ENCODE peak calls at places on chromosome 12, in eight cellular contexts. One of them, this sample, is unnamed.

GRCh38 chr12:100716949-100717732 is 77.4 kb upstream of the ANO4 start:
- DNase-seq in fibroblast of lung: peak; percentile 13
- DNase-seq in SK-N-SH: peak; percentile 71
- DNase-seq in adrenal gland: no peak
- DNase-seq in GM23248: peak; percentile 75
- DNase-seq in Peyer's patch: no peak
- DNase-seq in IMR-90: no peak
- DNase-seq in keratinocyte: no peak
- DNase-seq in this sample: no peak

GRCh38 chr12:100382327-100382726 is 25.5 kb downstream of the SLC17A8 start:
- DNase-seq in adrenal gland: no peak
- DNase-seq in GM23248: peak; percentile 25
- DNase-seq in keratinocyte: no peak
- DNase-seq in Peyer's patch: no peak
- DNase-seq in IMR-90: no peak
- DNase-seq in SK-N-SH: no peak
- DNase-seq in fibroblast of lung: no peak
- DNase-seq in this sample: no peak

GRCh38 chr12:90902596-90902995 is 52.4 kb downstream of the CCER1 start:
- DNase-seq in GM23248: no peak
- DNase-seq in keratinocyte: no peak
- DNase-seq in fibroblast of lung: no peak
- DNase-seq in SK-N-SH: no peak
- DNase-seq in adrenal gland: no peak
- DNase-seq in IMR-90: no peak
- DNase-seq in Peyer's patch: no peak
- DNase-seq in this sample: no peak

GRCh38 chr12:128800606-128801005 is 23.2 kb downstream of the SLC15A4 start:
- DNase-seq in GM23248: no peak
- DNase-seq in fibroblast of lung: no peak
- DNase-seq in IMR-90: no peak
- DNase-seq in keratinocyte: no peak
- DNase-seq in Peyer's patch: no peak
- DNase-seq in SK-N-SH: no peak
- DNase-seq in adrenal gland: no peak
- DNase-seq in this sample: no peak

GRCh38 chr12:3380200-3381020 is 110.6 kb upstream of the PRMT8 start:
- DNase-seq in adrenal gland: no peak
- DNase-seq in Peyer's patch: no peak
- DNase-seq in GM23248: peak; percentile 38
- DNase-seq in IMR-90: no peak
- DNase-seq in SK-N-SH: no peak
- DNase-seq in keratinocyte: no peak
- DNase-seq in fibroblast of lung: no peak
- DNase-seq in this sample: no peak

GRCh38 chr12:47343684-47344567 is 264.2 kb upstream of the AMIGO2 start:
- DNase-seq in SK-N-SH: no peak
- DNase-seq in GM23248: peak; percentile 60
- DNase-seq in Peyer's patch: no peak
- DNase-seq in IMR-90: peak; percentile 88
- DNase-seq in keratinocyte: no peak
- DNase-seq in fibroblast of lung: peak; percentile 49
- DNase-seq in adrenal gland: no peak
- DNase-seq in this sample: no peak

GRCh38 chr12:1634590-1635191 is 5.7 kb downstream of the WNT5B start:
- DNase-seq in IMR-90: peak; percentile 69
- DNase-seq in GM23248: peak; percentile 92
- DNase-seq in fibroblast of lung: peak; percentile 76
- DNase-seq in adrenal gland: peak; percentile 75
- DNase-seq in keratinocyte: no peak
- DNase-seq in SK-N-SH: peak; percentile 83
- DNase-seq in Peyer's patch: peak; percentile 87
- DNase-seq in this sample: peak; percentile 40

GRCh38 chr12:70241845-70242244 is 1.4 kb upstream of the CNOT2 start:
- DNase-seq in Peyer's patch: no peak
- DNase-seq in fibroblast of lung: no peak
- DNase-seq in keratinocyte: no peak
- DNase-seq in SK-N-SH: no peak
- DNase-seq in GM23248: no peak
- DNase-seq in IMR-90: no peak
- DNase-seq in adrenal gland: no peak
- DNase-seq in this sample: no peak

GRCh38 chr12:68800294-68800693 is 7.7 kb upstream of the MDM2 start:
- DNase-seq in SK-N-SH: no peak
- DNase-seq in GM23248: no peak
- DNase-seq in keratinocyte: no peak
- DNase-seq in adrenal gland: no peak
- DNase-seq in Peyer's patch: no peak
- DNase-seq in fibroblast of lung: no peak
- DNase-seq in IMR-90: no peak
- DNase-seq in this sample: no peak

GRCh38 chr12:107277850-107278249 is 184.5 kb upstream of the CRY1 start:
- DNase-seq in Peyer's patch: no peak
- DNase-seq in GM23248: peak; percentile 82
- DNase-seq in keratinocyte: no peak
- DNase-seq in IMR-90: peak; percentile 84
- DNase-seq in SK-N-SH: no peak
- DNase-seq in fibroblast of lung: peak; percentile 21
- DNase-seq in adrenal gland: no peak
- DNase-seq in this sample: no peak

GRCh38 chr12:89417246-89417977 is 65.1 kb upstream of the DUSP6 start:
- DNase-seq in keratinocyte: no peak
- DNase-seq in fibroblast of lung: peak; percentile 54
- DNase-seq in GM23248: peak; percentile 75
- DNase-seq in IMR-90: peak; percentile 64
- DNase-seq in adrenal gland: no peak
- DNase-seq in SK-N-SH: no peak
- DNase-seq in Peyer's patch: no peak
- DNase-seq in this sample: no peak

GRCh38 chr12:106255493-106255892 is 7.7 kb upstream of the CKAP4 start:
- DNase-seq in keratinocyte: no peak
- DNase-seq in adrenal gland: no peak
- DNase-seq in GM23248: no peak
- DNase-seq in Peyer's patch: no peak
- DNase-seq in SK-N-SH: no peak
- DNase-seq in IMR-90: no peak
- DNase-seq in fibroblast of lung: no peak
- DNase-seq in this sample: no peak

GRCh38 chr12:132249747-132250478 is 79.5 kb downstream of the GALNT9 start:
- DNase-seq in GM23248: no peak
- DNase-seq in Peyer's patch: no peak
- DNase-seq in adrenal gland: no peak
- DNase-seq in IMR-90: no peak
- DNase-seq in fibroblast of lung: no peak
- DNase-seq in SK-N-SH: no peak
- DNase-seq in keratinocyte: no peak
- DNase-seq in this sample: no peak

GRCh38 chr12:92369643-92370042 is 224.0 kb upstream of the BTG1 start:
- DNase-seq in keratinocyte: peak; percentile 45
- DNase-seq in GM23248: peak; percentile 89
- DNase-seq in IMR-90: no peak
- DNase-seq in Peyer's patch: no peak
- DNase-seq in fibroblast of lung: peak; percentile 18
- DNase-seq in SK-N-SH: peak; percentile 3
- DNase-seq in adrenal gland: no peak
- DNase-seq in this sample: no peak

GRCh38 chr12:79300199-79300568 is 390.6 kb downstream of the PAWR start:
- DNase-seq in GM23248: peak; percentile 16
- DNase-seq in IMR-90: peak; percentile 91
- DNase-seq in Peyer's patch: no peak
- DNase-seq in SK-N-SH: no peak
- DNase-seq in fibroblast of lung: peak; percentile 91
- DNase-seq in adrenal gland: no peak
- DNase-seq in keratinocyte: no peak
- DNase-seq in this sample: no peak

GRCh38 chr12:132520421-132521199 is 30.7 kb downstream of the FBRSL1 start:
- DNase-seq in SK-N-SH: no peak
- DNase-seq in keratinocyte: no peak
- DNase-seq in Peyer's patch: no peak
- DNase-seq in GM23248: no peak
- DNase-seq in fibroblast of lung: no peak
- DNase-seq in IMR-90: no peak
- DNase-seq in adrenal gland: no peak
- DNase-seq in this sample: no peak

GRCh38 chr12:28569698-28570411 is 379.6 kb downstream of the CCDC91 start:
- DNase-seq in Peyer's patch: no peak
- DNase-seq in adrenal gland: no peak
- DNase-seq in SK-N-SH: no peak
- DNase-seq in fibroblast of lung: peak; percentile 78
- DNase-seq in GM23248: peak; percentile 82
- DNase-seq in keratinocyte: no peak
- DNase-seq in IMR-90: peak; percentile 80
- DNase-seq in this sample: no peak

GRCh38 chr12:779745-780734 is 27.7 kb downstream of the WNK1 start:
- DNase-seq in IMR-90: peak; percentile 74
- DNase-seq in Peyer's patch: no peak
- DNase-seq in keratinocyte: no peak
- DNase-seq in adrenal gland: no peak
- DNase-seq in SK-N-SH: no peak
- DNase-seq in fibroblast of lung: peak; percentile 57
- DNase-seq in GM23248: peak; percentile 80
- DNase-seq in this sample: no peak

GRCh38 chr12:55818140-55818728 is 393 bp downstream of the ORMDL2 start:
- DNase-seq in Peyer's patch: no peak
- DNase-seq in fibroblast of lung: no peak
- DNase-seq in adrenal gland: no peak
- DNase-seq in SK-N-SH: peak; percentile 70
- DNase-seq in IMR-90: no peak
- DNase-seq in GM23248: peak; percentile 82
- DNase-seq in keratinocyte: no peak
- DNase-seq in this sample: peak; percentile 68

GRCh38 chr12:94832780-94833760 is 170.4 kb downstream of the NDUFA12 start:
- DNase-seq in IMR-90: peak; percentile 1
- DNase-seq in GM23248: peak; percentile 51
- DNase-seq in fibroblast of lung: peak; percentile 57
- DNase-seq in Peyer's patch: no peak
- DNase-seq in adrenal gland: no peak
- DNase-seq in keratinocyte: no peak
- DNase-seq in SK-N-SH: no peak
- DNase-seq in this sample: no peak

GRCh38 chr12:67069451-67070306 is 199.5 kb upstream of the CAND1 start:
- DNase-seq in keratinocyte: no peak
- DNase-seq in GM23248: peak; percentile 37
- DNase-seq in fibroblast of lung: no peak
- DNase-seq in SK-N-SH: peak; percentile 64
- DNase-seq in Peyer's patch: peak; percentile 55
- DNase-seq in IMR-90: no peak
- DNase-seq in adrenal gland: no peak
- DNase-seq in this sample: peak; percentile 9

DNA sequence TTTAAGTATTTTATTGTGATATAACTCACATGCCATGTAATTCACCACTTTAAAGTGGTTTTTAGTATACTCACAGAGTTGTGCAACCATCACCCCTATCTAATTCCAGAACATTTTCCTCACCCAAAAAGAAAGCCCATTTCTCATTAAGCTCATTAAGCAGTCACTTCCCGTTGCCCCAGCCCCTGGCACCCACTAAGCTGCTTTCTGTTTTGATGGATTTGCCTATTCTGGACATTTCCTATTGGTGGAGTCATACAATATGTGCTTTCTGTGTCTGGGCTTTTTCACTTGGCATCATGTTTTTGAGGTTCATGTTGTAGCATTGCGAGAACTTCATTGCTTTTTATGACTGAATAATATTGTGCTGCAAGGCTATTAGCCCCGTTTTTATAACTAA is 66.0 kb downstream of the ARL6IP4 start:
- DNase-seq in adrenal gland: no peak
- DNase-seq in fibroblast of lung: no peak
- DNase-seq in IMR-90: no peak
- DNase-seq in Peyer's patch: no peak
- DNase-seq in GM23248: no peak
- DNase-seq in SK-N-SH: no peak
- DNase-seq in keratinocyte: no peak
- DNase-seq in this sample: no peak
- H3K4me1 ChIP-seq in adrenal gland: peaks cover 29% of the 10 kb centered on the region
- H3K4me1 ChIP-seq in fibroblast of lung: peaks cover 25% of the 10 kb centered on the region
- H3K4me1 ChIP-seq in IMR-90: peaks cover 40% of the 10 kb centered on the region
- H3K4me1 ChIP-seq in Peyer's patch: no peaks in the 10 kb centered on the region
- H3K4me1 ChIP-seq in GM23248: peaks cover 20% of the 10 kb centered on the region
- H3K4me1 ChIP-seq in SK-N-SH: peaks cover 37% of the 10 kb centered on the region
- H3K4me1 ChIP-seq in keratinocyte: peaks cover 3% of the 10 kb centered on the region
- H3K4me1 ChIP-seq in this sample: peaks cover 16% of the 10 kb centered on the region

DNA sequence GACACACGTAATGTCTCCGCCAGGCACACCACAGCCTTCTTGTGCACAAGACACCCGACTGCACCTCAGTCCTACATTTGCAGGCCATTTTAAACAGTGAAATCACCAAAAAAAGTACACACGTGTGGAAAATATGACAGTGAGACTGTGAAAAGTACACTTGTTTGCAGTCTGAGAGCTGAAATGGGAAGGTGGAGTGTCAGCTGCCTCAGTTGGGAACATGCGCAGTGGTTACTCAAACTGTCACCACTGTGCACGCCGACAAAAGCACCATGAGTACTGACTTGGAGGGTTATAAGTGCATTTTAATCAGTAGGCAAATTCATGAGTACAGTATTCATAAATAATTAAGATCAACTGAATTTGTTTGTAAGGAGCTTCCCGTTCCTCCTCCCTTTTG is 15.8 kb downstream of the VPS33A start:
- DNase-seq in Peyer's patch: no peak
- DNase-seq in keratinocyte: no peak
- DNase-seq in SK-N-SH: no peak
- DNase-seq in IMR-90: no peak
- DNase-seq in adrenal gland: no peak
- DNase-seq in GM23248: no peak
- DNase-seq in fibroblast of lung: no peak
- DNase-seq in this sample: no peak
- H3K4me3 ChIP-seq in Peyer's patch: no peak overlapping the region
- H3K4me3 ChIP-seq in keratinocyte: no peak overlapping the region
- H3K4me3 ChIP-seq in SK-N-SH: no peak overlapping the region
- H3K4me3 ChIP-seq in IMR-90: no peak overlapping the region
- H3K4me3 ChIP-seq in adrenal gland: no peak overlapping the region
- H3K4me3 ChIP-seq in GM23248: no peak overlapping the region
- H3K4me3 ChIP-seq in fibroblast of lung: no peak overlapping the region
- H3K4me3 ChIP-seq in this sample: no peak overlapping the region

GRCh38 chr12:116267948-116268347 is 9.5 kb downstream of the MED13L start:
- DNase-seq in keratinocyte: no peak
- DNase-seq in IMR-90: no peak
- DNase-seq in GM23248: no peak
- DNase-seq in Peyer's patch: no peak
- DNase-seq in fibroblast of lung: no peak
- DNase-seq in adrenal gland: no peak
- DNase-seq in SK-N-SH: no peak
- DNase-seq in this sample: no peak
- H3K4me1 ChIP-seq in keratinocyte: peaks cover 46% of the 10 kb centered on the region
- H3K4me1 ChIP-seq in IMR-90: peaks cover 18% of the 10 kb centered on the region
- H3K4me1 ChIP-seq in GM23248: peaks cover 57% of the 10 kb centered on the region
- H3K4me1 ChIP-seq in Peyer's patch: no peaks in the 10 kb centered on the region
- H3K4me1 ChIP-seq in fibroblast of lung: peaks cover 7% of the 10 kb centered on the region
- H3K4me1 ChIP-seq in adrenal gland: peaks cover 18% of the 10 kb centered on the region
- H3K4me1 ChIP-seq in SK-N-SH: peaks cover 11% of the 10 kb centered on the region
- H3K4me1 ChIP-seq in this sample: peaks cover 58% of the 10 kb centered on the region

DNA sequence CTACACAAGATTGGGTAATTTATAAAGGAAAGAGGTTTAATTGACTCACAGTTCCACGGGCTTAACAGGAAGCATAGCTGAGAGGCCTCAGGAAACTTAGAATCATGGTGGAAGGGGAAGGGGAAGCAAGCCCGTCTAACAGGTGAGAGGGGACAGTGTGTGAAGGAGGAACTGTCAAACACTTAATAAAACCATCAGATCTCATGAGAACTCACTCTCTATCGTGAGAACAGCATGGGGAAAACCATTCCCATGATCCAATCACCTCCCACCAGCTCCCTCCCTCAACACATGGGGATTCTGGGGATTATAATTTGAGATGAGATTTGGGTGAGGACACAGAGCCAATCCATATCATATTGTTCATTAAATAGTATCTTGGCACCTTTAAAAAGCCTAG is 56.1 kb downstream of the EPS8 start:
- DNase-seq in IMR-90: no peak
- DNase-seq in GM23248: no peak
- DNase-seq in keratinocyte: no peak
- DNase-seq in fibroblast of lung: no peak
- DNase-seq in adrenal gland: no peak
- DNase-seq in Peyer's patch: no peak
- DNase-seq in SK-N-SH: no peak
- DNase-seq in this sample: no peak
- H3K4me3 ChIP-seq in IMR-90: no peak overlapping the region
- H3K4me3 ChIP-seq in GM23248: peak overlapping the region; percentile 37
- H3K4me3 ChIP-seq in keratinocyte: no peak overlapping the region
- H3K4me3 ChIP-seq in fibroblast of lung: no peak overlapping the region
- H3K4me3 ChIP-seq in adrenal gland: no peak overlapping the region
- H3K4me3 ChIP-seq in Peyer's patch: no peak overlapping the region
- H3K4me3 ChIP-seq in SK-N-SH: no peak overlapping the region
- H3K4me3 ChIP-seq in this sample: no peak overlapping the region